ENCODE peak calls at places on chromosomes 11 and 22, in nine cellular contexts. One of them, this sample, is unnamed.

GRCh38 chr11:11977206-11977938 is 31.1 kb downstream of the DKK3 start:
- DNase-seq in HFF-Myc: peak; percentile 91
- DNase-seq in fibroblast of pulmonary artery: peak; percentile 94
- DNase-seq in CD8-positive, alpha-beta T cell: no peak
- DNase-seq in Calu3: no peak
- DNase-seq in tibial nerve: peak; percentile 74
- DNase-seq in nephron progenitor cell: no peak
- DNase-seq in A549: peak; percentile 75
- DNase-seq in type B pancreatic cell: peak; percentile 39
- DNase-seq in this sample: peak; percentile 95

GRCh38 chr11:128422576-128423370 is 164.6 kb downstream of the ETS1 start:
- DNase-seq in nephron progenitor cell: no peak
- DNase-seq in fibroblast of pulmonary artery: no peak
- DNase-seq in A549: no peak
- DNase-seq in HFF-Myc: no peak
- DNase-seq in type B pancreatic cell: no peak
- DNase-seq in Calu3: no peak
- DNase-seq in tibial nerve: no peak
- DNase-seq in CD8-positive, alpha-beta T cell: peak; percentile 94
- DNase-seq in this sample: no peak

GRCh38 chr11:118258410-118258809 is 5.7 kb downstream of the MPZL2 start:
- DNase-seq in Calu3: no peak
- DNase-seq in type B pancreatic cell: no peak
- DNase-seq in CD8-positive, alpha-beta T cell: no peak
- DNase-seq in tibial nerve: no peak
- DNase-seq in HFF-Myc: no peak
- DNase-seq in fibroblast of pulmonary artery: no peak
- DNase-seq in A549: no peak
- DNase-seq in nephron progenitor cell: no peak
- DNase-seq in this sample: no peak

GRCh38 chr11:95074806-95075563 is 8.3 kb downstream of the SRSF8 start:
- DNase-seq in CD8-positive, alpha-beta T cell: no peak
- DNase-seq in nephron progenitor cell: no peak
- DNase-seq in A549: no peak
- DNase-seq in tibial nerve: peak; percentile 42
- DNase-seq in Calu3: peak; percentile 57
- DNase-seq in type B pancreatic cell: no peak
- DNase-seq in HFF-Myc: no peak
- DNase-seq in fibroblast of pulmonary artery: peak; percentile 53
- DNase-seq in this sample: peak; percentile 31

GRCh38 chr11:96755209-96755608 is 365.4 kb downstream of the JRKL start:
- DNase-seq in fibroblast of pulmonary artery: no peak
- DNase-seq in Calu3: no peak
- DNase-seq in A549: no peak
- DNase-seq in HFF-Myc: no peak
- DNase-seq in tibial nerve: no peak
- DNase-seq in type B pancreatic cell: no peak
- DNase-seq in CD8-positive, alpha-beta T cell: no peak
- DNase-seq in nephron progenitor cell: no peak
- DNase-seq in this sample: no peak

GRCh38 chr11:62664405-62665074 is 470 bp downstream of the C11orf98 start:
- DNase-seq in type B pancreatic cell: no peak
- DNase-seq in HFF-Myc: no peak
- DNase-seq in fibroblast of pulmonary artery: peak; percentile 48
- DNase-seq in nephron progenitor cell: peak; percentile 72
- DNase-seq in Calu3: peak; percentile 51
- DNase-seq in tibial nerve: no peak
- DNase-seq in CD8-positive, alpha-beta T cell: peak; percentile 74
- DNase-seq in A549: peak; percentile 72
- DNase-seq in this sample: peak; percentile 58

GRCh38 chr11:29956076-29956556 is 60.7 kb downstream of the KCNA4 start:
- DNase-seq in tibial nerve: no peak
- DNase-seq in Calu3: no peak
- DNase-seq in HFF-Myc: no peak
- DNase-seq in A549: no peak
- DNase-seq in nephron progenitor cell: no peak
- DNase-seq in CD8-positive, alpha-beta T cell: no peak
- DNase-seq in type B pancreatic cell: no peak
- DNase-seq in fibroblast of pulmonary artery: no peak
- DNase-seq in this sample: no peak

GRCh38 chr11:111541209-111542061 is 915 bp downstream of the LAYN start:
- DNase-seq in HFF-Myc: peak; percentile 56
- DNase-seq in type B pancreatic cell: no peak
- DNase-seq in Calu3: peak; percentile 17
- DNase-seq in tibial nerve: no peak
- DNase-seq in fibroblast of pulmonary artery: peak; percentile 84
- DNase-seq in CD8-positive, alpha-beta T cell: no peak
- DNase-seq in A549: no peak
- DNase-seq in nephron progenitor cell: peak; percentile 54
- DNase-seq in this sample: no peak

GRCh38 chr22:46052331-46052771 is 75.4 kb upstream of the WNT7B start:
- DNase-seq in A549: no peak
- DNase-seq in CD8-positive, alpha-beta T cell: no peak
- DNase-seq in type B pancreatic cell: no peak
- DNase-seq in tibial nerve: no peak
- DNase-seq in HFF-Myc: no peak
- DNase-seq in nephron progenitor cell: no peak
- DNase-seq in Calu3: no peak
- DNase-seq in fibroblast of pulmonary artery: no peak
- DNase-seq in this sample: no peak

GRCh38 chr11:133753150-133753549 is 92.2 kb downstream of the SPATA19 start:
- DNase-seq in fibroblast of pulmonary artery: no peak
- DNase-seq in type B pancreatic cell: no peak
- DNase-seq in nephron progenitor cell: no peak
- DNase-seq in Calu3: no peak
- DNase-seq in HFF-Myc: no peak
- DNase-seq in A549: no peak
- DNase-seq in tibial nerve: no peak
- DNase-seq in CD8-positive, alpha-beta T cell: no peak
- DNase-seq in this sample: no peak

GRCh38 chr22:27283714-27284113 is 517.8 kb downstream of the MN1 start:
- DNase-seq in fibroblast of pulmonary artery: no peak
- DNase-seq in nephron progenitor cell: no peak
- DNase-seq in HFF-Myc: no peak
- DNase-seq in Calu3: no peak
- DNase-seq in tibial nerve: no peak
- DNase-seq in type B pancreatic cell: no peak
- DNase-seq in A549: no peak
- DNase-seq in CD8-positive, alpha-beta T cell: no peak
- DNase-seq in this sample: no peak

GRCh38 chr11:27757953-27758352 is 57.7 kb upstream of the BDNF start:
- DNase-seq in fibroblast of pulmonary artery: peak; percentile 78
- DNase-seq in HFF-Myc: peak; percentile 73
- DNase-seq in Calu3: no peak
- DNase-seq in type B pancreatic cell: no peak
- DNase-seq in tibial nerve: no peak
- DNase-seq in CD8-positive, alpha-beta T cell: no peak
- DNase-seq in A549: no peak
- DNase-seq in nephron progenitor cell: no peak
- DNase-seq in this sample: peak; percentile 41

GRCh38 chr11:125162743-125163142 is 1.8 kb upstream of the PKNOX2 start:
- DNase-seq in Calu3: no peak
- DNase-seq in nephron progenitor cell: peak; percentile 55
- DNase-seq in tibial nerve: no peak
- DNase-seq in HFF-Myc: no peak
- DNase-seq in type B pancreatic cell: no peak
- DNase-seq in A549: no peak
- DNase-seq in fibroblast of pulmonary artery: no peak
- DNase-seq in CD8-positive, alpha-beta T cell: no peak
- DNase-seq in this sample: no peak

GRCh38 chr22:30702856-30703255 is 8.2 kb downstream of the OSBP2 start:
- DNase-seq in tibial nerve: no peak
- DNase-seq in nephron progenitor cell: no peak
- DNase-seq in Calu3: no peak
- DNase-seq in HFF-Myc: no peak
- DNase-seq in fibroblast of pulmonary artery: no peak
- DNase-seq in type B pancreatic cell: no peak
- DNase-seq in CD8-positive, alpha-beta T cell: no peak
- DNase-seq in A549: no peak
- DNase-seq in this sample: no peak

GRCh38 chr22:37998543-37998942 is 14.2 kb upstream of the SOX10 start:
- DNase-seq in tibial nerve: no peak
- DNase-seq in fibroblast of pulmonary artery: no peak
- DNase-seq in Calu3: no peak
- DNase-seq in CD8-positive, alpha-beta T cell: no peak
- DNase-seq in HFF-Myc: no peak
- DNase-seq in A549: no peak
- DNase-seq in type B pancreatic cell: no peak
- DNase-seq in nephron progenitor cell: no peak
- DNase-seq in this sample: no peak

GRCh38 chr11:113372317-113372716 is 15.3 kb upstream of the ANKK1 start:
- DNase-seq in nephron progenitor cell: no peak
- DNase-seq in tibial nerve: no peak
- DNase-seq in A549: no peak
- DNase-seq in Calu3: no peak
- DNase-seq in CD8-positive, alpha-beta T cell: no peak
- DNase-seq in type B pancreatic cell: no peak
- DNase-seq in fibroblast of pulmonary artery: no peak
- DNase-seq in HFF-Myc: no peak
- DNase-seq in this sample: no peak
- TF ChIP-seq CTCF in nephron progenitor cell: no peak
- TF ChIP-seq CTCF in tibial nerve: no peak
- TF ChIP-seq CTCF in A549: no peak
- TF ChIP-seq CTCF in Calu3: no peak
- TF ChIP-seq CTCF in CD8-positive, alpha-beta T cell: no peak
- TF ChIP-seq CTCF in type B pancreatic cell: peak; percentile 39
- TF ChIP-seq CTCF in fibroblast of pulmonary artery: peak; percentile 26
- TF ChIP-seq CTCF in HFF-Myc: peak; percentile 14
- TF ChIP-seq CTCF in this sample: no peak

GRCh38 chr11:65116370-65117205 is 913 bp downstream of the ZNHIT2 start:
- DNase-seq in nephron progenitor cell: no peak
- DNase-seq in HFF-Myc: no peak
- DNase-seq in A549: peak; percentile 28
- DNase-seq in type B pancreatic cell: no peak
- DNase-seq in Calu3: peak; percentile 48
- DNase-seq in tibial nerve: no peak
- DNase-seq in CD8-positive, alpha-beta T cell: peak; percentile 75
- DNase-seq in fibroblast of pulmonary artery: peak; percentile 45
- DNase-seq in this sample: peak; percentile 88

GRCh38 chr11:65117206-65118096 is at the start of gene ZNHIT2:
- DNase-seq in A549: peak; percentile 98
- DNase-seq in HFF-Myc: peak; percentile 96
- DNase-seq in Calu3: peak; percentile 99
- DNase-seq in fibroblast of pulmonary artery: peak; percentile 99
- DNase-seq in CD8-positive, alpha-beta T cell: peak; percentile 100
- DNase-seq in tibial nerve: peak; percentile 100
- DNase-seq in type B pancreatic cell: peak; percentile 99
- DNase-seq in nephron progenitor cell: peak; percentile 100
- DNase-seq in this sample: peak; percentile 100

GRCh38 chr11:65119670-65119995 is 2.1 kb upstream of the ZNHIT2 start:
- DNase-seq in type B pancreatic cell: no peak
- DNase-seq in HFF-Myc: no peak
- DNase-seq in tibial nerve: no peak
- DNase-seq in nephron progenitor cell: no peak
- DNase-seq in CD8-positive, alpha-beta T cell: no peak
- DNase-seq in fibroblast of pulmonary artery: no peak
- DNase-seq in Calu3: no peak
- DNase-seq in A549: no peak
- DNase-seq in this sample: no peak

GRCh38 chr11:65120831-65121230 is 1.1 kb downstream of the FAU start:
- DNase-seq in A549: no peak
- DNase-seq in HFF-Myc: no peak
- DNase-seq in nephron progenitor cell: no peak
- DNase-seq in tibial nerve: no peak
- DNase-seq in CD8-positive, alpha-beta T cell: no peak
- DNase-seq in type B pancreatic cell: no peak
- DNase-seq in fibroblast of pulmonary artery: no peak
- DNase-seq in Calu3: no peak
- DNase-seq in this sample: no peak

GRCh38 chr11:65118097-65118837 is 766 bp upstream of the ZNHIT2 start:
- DNase-seq in nephron progenitor cell: no peak
- DNase-seq in fibroblast of pulmonary artery: no peak
- DNase-seq in Calu3: no peak
- DNase-seq in HFF-Myc: no peak
- DNase-seq in type B pancreatic cell: no peak
- DNase-seq in A549: no peak
- DNase-seq in tibial nerve: no peak
- DNase-seq in CD8-positive, alpha-beta T cell: peak; percentile 27
- DNase-seq in this sample: no peak
- TF ChIP-seq CTCF in nephron progenitor cell: peak; percentile 2
- TF ChIP-seq CTCF in fibroblast of pulmonary artery: no peak
- TF ChIP-seq CTCF in Calu3: no peak
- TF ChIP-seq CTCF in HFF-Myc: no peak
- TF ChIP-seq CTCF in type B pancreatic cell: peak; percentile 65
- TF ChIP-seq CTCF in A549: no peak
- TF ChIP-seq CTCF in tibial nerve: no peak
- TF ChIP-seq CTCF in CD8-positive, alpha-beta T cell: peak; percentile 17
- TF ChIP-seq CTCF in this sample: no peak

GRCh38 chr11:528815-529728 is 6.3 kb downstream of the HRAS start:
- DNase-seq in fibroblast of pulmonary artery: no peak
- DNase-seq in A549: no peak
- DNase-seq in type B pancreatic cell: no peak
- DNase-seq in CD8-positive, alpha-beta T cell: peak; percentile 14
- DNase-seq in Calu3: no peak
- DNase-seq in HFF-Myc: no peak
- DNase-seq in tibial nerve: no peak
- DNase-seq in nephron progenitor cell: no peak
- DNase-seq in this sample: no peak
- TF ChIP-seq CTCF in fibroblast of pulmonary artery: no peak
- TF ChIP-seq CTCF in A549: no peak
- TF ChIP-seq CTCF in type B pancreatic cell: no peak
- TF ChIP-seq CTCF in CD8-positive, alpha-beta T cell: no peak
- TF ChIP-seq CTCF in Calu3: no peak
- TF ChIP-seq CTCF in HFF-Myc: no peak
- TF ChIP-seq CTCF in tibial nerve: no peak
- TF ChIP-seq CTCF in nephron progenitor cell: no peak
- TF ChIP-seq CTCF in this sample: no peak

GRCh38 chr11:47248304-47248663 is 330 bp downstream of the ACP2 start:
- DNase-seq in Calu3: no peak
- DNase-seq in HFF-Myc: no peak
- DNase-seq in nephron progenitor cell: no peak
- DNase-seq in CD8-positive, alpha-beta T cell: no peak
- DNase-seq in fibroblast of pulmonary artery: peak; percentile 27
- DNase-seq in tibial nerve: no peak
- DNase-seq in A549: no peak
- DNase-seq in type B pancreatic cell: no peak
- DNase-seq in this sample: peak; percentile 70

GRCh38 chr11:47247502-47247901 is 1.1 kb downstream of the ACP2 start:
- DNase-seq in CD8-positive, alpha-beta T cell: no peak
- DNase-seq in nephron progenitor cell: no peak
- DNase-seq in tibial nerve: no peak
- DNase-seq in A549: no peak
- DNase-seq in fibroblast of pulmonary artery: no peak
- DNase-seq in HFF-Myc: no peak
- DNase-seq in type B pancreatic cell: no peak
- DNase-seq in Calu3: no peak
- DNase-seq in this sample: no peak

GRCh38 chr11:47249378-47249715 is 733 bp upstream of the ACP2 start:
- DNase-seq in CD8-positive, alpha-beta T cell: no peak
- DNase-seq in nephron progenitor cell: no peak
- DNase-seq in tibial nerve: no peak
- DNase-seq in A549: no peak
- DNase-seq in Calu3: no peak
- DNase-seq in type B pancreatic cell: no peak
- DNase-seq in HFF-Myc: no peak
- DNase-seq in fibroblast of pulmonary artery: no peak
- DNase-seq in this sample: no peak

GRCh38 chr11:47251751-47252150 is 3.1 kb upstream of the ACP2 start:
- DNase-seq in nephron progenitor cell: no peak
- DNase-seq in HFF-Myc: no peak
- DNase-seq in Calu3: no peak
- DNase-seq in fibroblast of pulmonary artery: no peak
- DNase-seq in type B pancreatic cell: no peak
- DNase-seq in tibial nerve: no peak
- DNase-seq in A549: no peak
- DNase-seq in CD8-positive, alpha-beta T cell: no peak
- DNase-seq in this sample: no peak

GRCh38 chr11:47248664-47249377 is at the start of gene ACP2:
- DNase-seq in tibial nerve: peak; percentile 84
- DNase-seq in type B pancreatic cell: peak; percentile 90
- DNase-seq in HFF-Myc: peak; percentile 62
- DNase-seq in A549: peak; percentile 94
- DNase-seq in nephron progenitor cell: peak; percentile 85
- DNase-seq in fibroblast of pulmonary artery: peak; percentile 91
- DNase-seq in CD8-positive, alpha-beta T cell: peak; percentile 86
- DNase-seq in Calu3: peak; percentile 88
- DNase-seq in this sample: peak; percentile 86
- TF ChIP-seq CTCF in tibial nerve: peak; percentile 20
- TF ChIP-seq CTCF in type B pancreatic cell: peak; percentile 33
- TF ChIP-seq CTCF in HFF-Myc: peak; percentile 13
- TF ChIP-seq CTCF in A549: peak; percentile 35
- TF ChIP-seq CTCF in nephron progenitor cell: no peak
- TF ChIP-seq CTCF in fibroblast of pulmonary artery: peak; percentile 19
- TF ChIP-seq CTCF in CD8-positive, alpha-beta T cell: no peak
- TF ChIP-seq CTCF in Calu3: no peak
- TF ChIP-seq CTCF in this sample: no peak

This sample was measured in foreskin fibroblast.